ENCODE peak calls at places on chromosomes 13 and 19, in ten cellular contexts. J is NCI-H2107; W is nephron progenitor cell; H is AG10803; B is NCI-H1417; E is ovary; K is activated CD8-positive, alpha-beta memory T cell treated with anti-CD3 and anti-CD28 coated beads for 4 hours; O is activated naive CD8-positive, alpha-beta T cell treated with anti-CD3 and anti-CD28 coated beads, Interleukin-2, amount 50 U/mL, for 24 hours; X is hepatic stellate cell; S is T-helper 17 cell. F is an unnamed sample.
A peak's percentile ranks its signal among the peaks of the same experiment; 100 is the strongest.

GRCh38 chr13:22596157-22596863 is 584.5 kb upstream of the SGCG start:
- DNase-seq in W (no peak), O (no peak), S (no peak), E (no peak), J (no peak), B (no peak), H (no peak), K (no peak), X (no peak), F (no peak)

GRCh38 chr19:459724-460511 is 915 bp downstream of the SHC2 start:
- DNase-seq in B (peak; percentile 99), J (peak; percentile 45), O (peak; percentile 35), H (peak; percentile 8), W (peak; percentile 83), E (peak; percentile 84), X (peak; percentile 61), S (no peak), K (no peak), F (no peak)

GRCh38 chr13:34217343-34218094 is 399.6 kb downstream of the RFC3 start:
- DNase-seq in X (no peak), B (no peak), J (no peak), E (no peak), H (no peak), K (no peak), O (no peak), W (no peak), S (no peak), F (no peak)

GRCh38 chr13:33115274-33115673 is 99.1 kb downstream of the KL start:
- DNase-seq in J (no peak), B (no peak), X (no peak), E (no peak), W (no peak), O (no peak), S (no peak), K (no peak), H (no peak), F (no peak)

GRCh38 chr19:39970424-39970673 is 616 bp upstream of the PSMC4 start:
- DNase-seq in H (peak; percentile 30), B (no peak), S (no peak), W (no peak), E (no peak), O (no peak), K (no peak), J (peak; percentile 22), X (no peak), F (no peak)

GRCh38 chr13:72244788-72245187 is 377.8 kb upstream of the DACH1 start:
- DNase-seq in K (no peak), E (no peak), J (no peak), O (no peak), S (no peak), H (no peak), B (no peak), W (no peak), X (no peak), F (no peak)

GRCh38 chr13:25762795-25763377 is 288.9 kb downstream of the SHISA2 start:
- DNase-seq in K (no peak), W (no peak), O (no peak), H (no peak), J (no peak), E (no peak), S (no peak), B (no peak), X (no peak), F (no peak)

GRCh38 chr19:2986951-2987491 is 9.7 kb downstream of the TLE6 start:
- DNase-seq in B (peak; percentile 78), X (no peak), H (no peak), W (peak; percentile 71), K (no peak), O (no peak), E (no peak), S (no peak), J (no peak), F (no peak)

GRCh38 chr13:81872581-81872980 is 1531.7 kb upstream of the SPRY2 start:
- DNase-seq in E (no peak), O (no peak), X (no peak), H (no peak), B (peak; percentile 35), J (no peak), W (peak; percentile 2), S (no peak), K (no peak), F (no peak)

GRCh38 chr13:97422118-97423054 is 11.6 kb upstream of the RAP2A start:
- DNase-seq in O (no peak), W (no peak), X (peak; percentile 4), J (no peak), B (no peak), S (no peak), H (no peak), E (no peak), K (no peak), F (no peak)

GRCh38 chr19:57161985-57162544 is 5.2 kb downstream of the DUXA start:
- DNase-seq in S (no peak), O (no peak), J (no peak), B (no peak), E (no peak), W (no peak), K (no peak), X (no peak), H (no peak), F (no peak)

GRCh38 chr13:97266328-97266727 is 44.2 kb downstream of the MBNL2 start:
- DNase-seq in E (no peak), W (no peak), B (peak; percentile 30), O (no peak), J (no peak), X (no peak), K (no peak), H (no peak), S (no peak), F (no peak)

GRCh38 chr19:8209111-8209964 is at the start of gene CERS4:
- DNase-seq in B (peak; percentile 89), S (peak; percentile 85), X (no peak), J (peak; percentile 71), W (peak; percentile 91), H (no peak), E (peak; percentile 85), O (peak; percentile 83), K (peak; percentile 56), F (peak; percentile 56)

GRCh38 chr19:50906217-50906616 is 5.0 kb downstream of the KLK4 start:
- DNase-seq in B (no peak), J (no peak), K (no peak), O (peak; percentile 53), W (peak; percentile 73), X (no peak), S (no peak), H (no peak), E (no peak), F (no peak)

GRCh38 chr19:33430674-33431277 is 57.3 kb downstream of the CEBPG start:
- DNase-seq in H (peak; percentile 62), K (no peak), B (peak; percentile 48), J (peak; percentile 24), X (peak; percentile 84), W (peak; percentile 84), E (peak; percentile 58), O (peak; percentile 72), S (peak; percentile 41), F (no peak)

GRCh38 chr19:55285225-55285890 is 1.6 kb downstream of the BRSK1 start:
- DNase-seq in J (no peak), X (peak; percentile 32), O (no peak), H (no peak), E (no peak), K (no peak), W (no peak), S (no peak), B (no peak), F (no peak)

GRCh38 chr19:14450168-14450874 is 17.2 kb downstream of the PKN1 start:
- DNase-seq in H (no peak), X (no peak), O (peak; percentile 80), W (peak; percentile 77), B (no peak), S (peak; percentile 44), J (no peak), E (peak; percentile 36), K (peak; percentile 28), F (no peak)

GRCh38 chr13:42720116-42720857 is 61.1 kb upstream of the FAM216B start:
- DNase-seq in B (peak; percentile 16), X (no peak), E (no peak), O (no peak), H (peak; percentile 95), S (no peak), K (no peak), W (no peak), J (peak; percentile 10), F (no peak)

GRCh38 chr19:5395996-5396939 is 55.7 kb upstream of the PTPRS start:
- DNase-seq in X (no peak), S (no peak), B (peak; percentile 43), E (no peak), K (no peak), O (no peak), J (peak; percentile 28), H (no peak), W (peak; percentile 26), F (no peak)